ENCODE peak calls at places on chromosomes 13 and 19, in six cellular contexts. One of them, this sample, is unnamed.

GRCh38 chr13:75726313-75726712 is 90.2 kb downstream of the LMO7 start:
- DNase-seq in pancreas: no peak
- DNase-seq in SK-N-DZ: no peak
- DNase-seq in hypothalamus: no peak
- DNase-seq in omental fat pad: no peak
- DNase-seq in NAMALWA: no peak
- DNase-seq in this sample: no peak

GRCh38 chr19:35306473-35307246 is 14.7 kb downstream of the MAG start:
- DNase-seq in pancreas: no peak
- DNase-seq in SK-N-DZ: no peak
- DNase-seq in hypothalamus: no peak
- DNase-seq in omental fat pad: no peak
- DNase-seq in NAMALWA: peak
- DNase-seq in this sample: no peak

GRCh38 chr19:52170863-52171320 is 529 bp downstream of the ZNF836 start:
- DNase-seq in pancreas: peak
- DNase-seq in SK-N-DZ: peak
- DNase-seq in hypothalamus: no peak
- DNase-seq in omental fat pad: no peak
- DNase-seq in NAMALWA: no peak
- DNase-seq in this sample: no peak

GRCh38 chr13:30892966-30893365 is 13.1 kb upstream of the MEDAG start:
- DNase-seq in pancreas: no peak
- DNase-seq in SK-N-DZ: no peak
- DNase-seq in hypothalamus: no peak
- DNase-seq in omental fat pad: no peak
- DNase-seq in NAMALWA: peak
- DNase-seq in this sample: peak

GRCh38 chr13:30874111-30874510 is 32.0 kb upstream of the MEDAG start:
- DNase-seq in pancreas: no peak
- DNase-seq in SK-N-DZ: no peak
- DNase-seq in hypothalamus: no peak
- DNase-seq in omental fat pad: no peak
- DNase-seq in NAMALWA: no peak
- DNase-seq in this sample: no peak

GRCh38 chr13:92806215-92806614 is 420.4 kb upstream of the GPC6 start:
- DNase-seq in pancreas: no peak
- DNase-seq in SK-N-DZ: no peak
- DNase-seq in hypothalamus: no peak
- DNase-seq in omental fat pad: no peak
- DNase-seq in NAMALWA: peak
- DNase-seq in this sample: peak

GRCh38 chr19:51124729-51125128 is at the start of gene SIGLEC9:
- DNase-seq in pancreas: no peak
- DNase-seq in SK-N-DZ: no peak
- DNase-seq in hypothalamus: peak
- DNase-seq in omental fat pad: no peak
- DNase-seq in NAMALWA: no peak
- DNase-seq in this sample: no peak

GRCh38 chr13:102220681-102221228 is 181.1 kb downstream of the FGF14 start:
- DNase-seq in pancreas: no peak
- DNase-seq in SK-N-DZ: peak
- DNase-seq in hypothalamus: no peak
- DNase-seq in omental fat pad: no peak
- DNase-seq in NAMALWA: no peak
- DNase-seq in this sample: no peak

GRCh38 chr13:21688056-21688455 is 17.2 kb downstream of the FGF9 start:
- DNase-seq in pancreas: no peak
- DNase-seq in SK-N-DZ: no peak
- DNase-seq in hypothalamus: no peak
- DNase-seq in omental fat pad: no peak
- DNase-seq in NAMALWA: no peak
- DNase-seq in this sample: no peak

GRCh38 chr19:44869728-44870470 is 21.2 kb upstream of the TOMM40 start:
- DNase-seq in pancreas: peak
- DNase-seq in SK-N-DZ: no peak
- DNase-seq in hypothalamus: no peak
- DNase-seq in omental fat pad: no peak
- DNase-seq in NAMALWA: no peak
- DNase-seq in this sample: peak

GRCh38 chr13:77029436-77029835 is 2.5 kb upstream of the FBXL3 start:
- DNase-seq in pancreas: no peak
- DNase-seq in SK-N-DZ: no peak
- DNase-seq in hypothalamus: no peak
- DNase-seq in omental fat pad: no peak
- DNase-seq in NAMALWA: no peak
- DNase-seq in this sample: no peak

GRCh38 chr19:45443462-45444317 is 20.0 kb upstream of the ERCC1 start:
- DNase-seq in pancreas: peak
- DNase-seq in SK-N-DZ: peak
- DNase-seq in hypothalamus: peak
- DNase-seq in omental fat pad: peak
- DNase-seq in NAMALWA: no peak
- DNase-seq in this sample: peak

GRCh38 chr19:18807861-18808331 is 16.8 kb upstream of the COMP start:
- DNase-seq in pancreas: peak
- DNase-seq in SK-N-DZ: no peak
- DNase-seq in hypothalamus: no peak
- DNase-seq in omental fat pad: no peak
- DNase-seq in NAMALWA: no peak
- DNase-seq in this sample: no peak

GRCh38 chr13:22828081-22828480 is 352.7 kb upstream of the SGCG start:
- DNase-seq in pancreas: no peak
- DNase-seq in SK-N-DZ: no peak
- DNase-seq in hypothalamus: no peak
- DNase-seq in omental fat pad: no peak
- DNase-seq in NAMALWA: no peak
- DNase-seq in this sample: peak

GRCh38 chr13:73428137-73428536 is 369.3 kb downstream of the KLF5 start:
- DNase-seq in pancreas: no peak
- DNase-seq in SK-N-DZ: no peak
- DNase-seq in hypothalamus: no peak
- DNase-seq in omental fat pad: no peak
- DNase-seq in NAMALWA: no peak
- DNase-seq in this sample: peak

GRCh38 chr13:97307882-97308624 is 85.9 kb downstream of the MBNL2 start:
- DNase-seq in pancreas: no peak
- DNase-seq in SK-N-DZ: no peak
- DNase-seq in hypothalamus: peak
- DNase-seq in omental fat pad: no peak
- DNase-seq in NAMALWA: no peak
- DNase-seq in this sample: peak

GRCh38 chr13:45055198-45055901 is 65.0 kb upstream of the GTF2F2 start:
- DNase-seq in pancreas: no peak
- DNase-seq in SK-N-DZ: no peak
- DNase-seq in hypothalamus: no peak
- DNase-seq in omental fat pad: no peak
- DNase-seq in NAMALWA: no peak
- DNase-seq in this sample: peak

This sample was measured in iris pigment epithelial cell.